ENCODE peak calls at places on chromosomes 5 and 9, in four cellular contexts. K is Calu3, J is MM.1S, I is lower lobe of right lung. D is an unnamed sample.

GRCh38 chr9:34454571-34455065 is 3.8 kb downstream of the FAM219A start:
- DNase-seq in K (no peak), J (no peak), I (no peak), D (no peak)

GRCh38 chr9:123322771-123323481 is 33.1 kb upstream of the CRB2 start:
- DNase-seq in K (no peak), J (peak), I (no peak), D (peak)

GRCh38 chr5:136047858-136048257 is 19.1 kb downstream of the TGFBI start:
- DNase-seq in K (no peak), J (no peak), I (peak), D (no peak)

GRCh38 chr5:136276946-136277345 is 84.0 kb upstream of the SMIM32 start:
- DNase-seq in K (no peak), J (no peak), I (no peak), D (no peak)

GRCh38 chr9:89739531-89740315 is 134.9 kb downstream of the GADD45G start:
- DNase-seq in K (no peak), J (no peak), I (no peak), D (peak)

GRCh38 chr9:34253460-34253837 is 74.6 kb downstream of the UBAP1 start:
- DNase-seq in K (no peak), J (no peak), I (no peak), D (no peak)

GRCh38 chr5:171272996-171273970 is 35.8 kb upstream of the TLX3 start:
- DNase-seq in K (peak), J (peak), I (no peak), D (peak)

GRCh38 chr9:77816641-77817341 is 168.7 kb upstream of the GNA14 start:
- DNase-seq in K (no peak), J (no peak), I (no peak), D (no peak)

GRCh38 chr9:73083519-73083918 is 68.1 kb upstream of the ANXA1 start:
- DNase-seq in K (no peak), J (no peak), I (no peak), D (no peak)

GRCh38 chr9:98665511-98665910 is 43.2 kb downstream of the GABBR2 start:
- DNase-seq in K (no peak), J (no peak), I (no peak), D (no peak)

GRCh38 chr5:10599828-10600227 is 36.0 kb downstream of the ANKRD33B start:
- DNase-seq in K (no peak), J (peak), I (no peak), D (no peak)

GRCh38 chr9:128175102-128175563 is 15.1 kb downstream of the BBLN start:
- DNase-seq in K (no peak), J (no peak), I (no peak), D (no peak)

GRCh38 chr9:123300554-123300953 is 32.2 kb upstream of the STRBP start:
- DNase-seq in K (no peak), J (no peak), I (no peak), D (no peak)

GRCh38 chr5:142012186-142012785 is 541 bp downstream of the GNPDA1 start:
- DNase-seq in K (peak), J (peak), I (peak), D (no peak)

GRCh38 chr9:38084556-38084880 is 15.5 kb upstream of the SHB start:
- DNase-seq in K (no peak), J (no peak), I (peak), D (no peak)

GRCh38 chr9:128553695-128554094 is 1.3 kb downstream of the SPTAN1 start:
- DNase-seq in K (no peak), J (no peak), I (no peak), D (no peak)

GRCh38 chr5:35230043-35230611 is at the start of gene PRLR:
- DNase-seq in K (peak), J (no peak), I (peak), D (peak)

GRCh38 chr9:40914772-40915659 is 213.5 kb downstream of the FOXD4L6 start:
- DNase-seq in K (no peak), J (no peak), I (no peak), D (no peak)

GRCh38 chr9:121735065-121735791 is 83.8 kb downstream of the DAB2IP start:
- DNase-seq in K (peak), J (no peak), I (no peak), D (peak)

GRCh38 chr5:16617272-16617973 is 626 bp upstream of the RETREG1 start:
- DNase-seq in K (no peak), J (no peak), I (no peak), D (no peak)

GRCh38 chr5:129440424-129440823 is 19.7 kb upstream of the ADAMTS19 start:
- DNase-seq in K (no peak), J (peak), I (no peak), D (no peak)

GRCh38 chr5:142800776-142801494 is 30.8 kb downstream of the ARHGAP26 start:
- DNase-seq in K (no peak), J (peak), I (no peak), D (peak)

GRCh38 chr9:32703635-32704034 is 68.2 kb upstream of the TAF1L start:
- DNase-seq in K (no peak), J (no peak), I (no peak), D (no peak)

GRCh38 chr9:34125681-34126206 is 754 bp downstream of the DCAF12 start:
- DNase-seq in K (no peak), J (peak), I (no peak), D (no peak)

GRCh38 chr9:99040911-99041582 is 63.9 kb upstream of the TGFBR1 start:
- DNase-seq in K (no peak), J (no peak), I (no peak), D (no peak)

GRCh38 chr5:14587143-14587542 is 5.6 kb downstream of the OTULINL start:
- DNase-seq in K (no peak), J (no peak), I (peak), D (no peak)

GRCh38 chr9:86176468-86176867 is 77.1 kb upstream of the GOLM1 start:
- DNase-seq in K (no peak), J (no peak), I (no peak), D (no peak)

GRCh38 chr9:88747768-88748167 is 212.8 kb downstream of the NXNL2 start:
- DNase-seq in K (no peak), J (no peak), I (no peak), D (no peak)

GRCh38 chr5:99141534-99142135 is 212.8 kb upstream of the CHD1 start:
- DNase-seq in K (no peak), J (no peak), I (no peak), D (no peak)

GRCh38 chr5:96572864-96573512 is 89.2 kb upstream of the CAST start:
- DNase-seq in K (no peak), J (no peak), I (no peak), D (no peak)

DNA sequence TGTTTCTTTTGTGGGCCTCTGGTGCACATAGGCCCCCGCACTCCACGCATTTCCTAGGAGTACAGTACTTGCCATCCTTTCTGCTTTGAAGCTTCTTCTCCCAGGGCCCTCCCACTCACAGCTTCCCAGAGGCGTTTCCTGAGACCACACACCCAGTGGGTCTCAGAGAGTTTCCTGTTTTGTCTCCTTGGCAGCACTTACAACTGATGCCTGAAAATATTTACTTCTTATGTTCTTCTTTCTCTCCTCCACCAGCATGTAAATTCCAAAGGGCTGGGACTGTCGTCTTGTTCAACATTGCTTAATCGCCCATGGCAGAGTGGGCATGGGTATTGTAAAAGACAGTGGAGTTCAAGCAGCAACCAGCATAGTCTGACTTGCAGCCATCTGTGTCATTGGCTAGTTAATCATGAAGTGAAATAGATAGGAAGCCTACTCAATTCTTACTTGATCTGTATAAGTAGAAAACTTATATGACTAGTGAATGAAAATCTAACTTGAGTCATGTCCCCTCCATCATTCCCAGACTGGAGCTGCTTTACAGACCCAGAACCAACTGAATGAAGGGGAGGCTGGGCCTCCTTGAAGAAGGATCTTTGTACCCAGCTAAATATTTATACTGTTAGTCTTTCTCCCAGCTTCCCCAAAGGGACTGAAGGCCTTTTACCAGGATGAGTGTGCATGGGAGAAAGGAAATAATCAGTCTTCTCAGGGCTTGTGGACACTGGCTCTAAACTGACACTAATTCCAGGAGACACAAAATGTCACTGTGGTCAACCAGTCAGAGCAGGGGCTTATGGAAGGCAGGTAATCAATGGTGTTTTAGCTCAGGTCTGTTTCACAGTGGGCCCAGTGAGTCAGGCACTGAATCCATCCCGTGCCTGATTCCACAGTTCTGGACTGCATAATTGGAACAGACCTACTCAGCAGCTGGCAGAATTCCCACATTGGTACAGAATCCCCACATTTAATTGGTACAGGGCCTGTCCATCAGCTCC is 116.4 kb downstream of the SV2C start:
- DNase-seq in K (no peak), J (no peak), I (no peak), D (no peak)
- TF ChIP-seq CTCF in K (no peak), J (no peak), I (no peak), D (no peak)

GRCh38 chr5:176675676-176676360 is 28.5 kb downstream of the TSPAN17 start:
- DNase-seq in K (peak), J (no peak), I (no peak), D (no peak)
- TF ChIP-seq CTCF in K (peak), J (peak), I (no peak), D (no peak)

GRCh38 chr9:134049772-134050588 is 17.8 kb downstream of the BRD3 start:
- DNase-seq in K (no peak), J (no peak), I (no peak), D (no peak)
- TF ChIP-seq CTCF in K (no peak), J (no peak), I (no peak), D (no peak)

GRCh38 chr5:169197343-169197742 is 103.6 kb downstream of the SLIT3 start:
- DNase-seq in K (peak), J (no peak), I (no peak), D (no peak)
- TF ChIP-seq CTCF in K (no peak), J (peak), I (peak), D (no peak)